ENCODE peak calls at places on chromosomes 2 and 18, in eight cellular contexts. O is WTC11, U is amygdala, C is A549, X is HTR-8/SVneo, D is NCI-H748 treated with DMSO at 0.1 percent for 48 hours, R is ecto neural progenitor cell, Y is DMS153. E is an unnamed sample.

GRCh38 chr18:46293699-46294300 is 189.6 kb downstream of the HAUS1 start:
- DNase-seq in O (peak), U (no peak), C (no peak), X (no peak), D (no peak), R (no peak), Y (no peak), E (no peak)

GRCh38 chr18:2173464-2173863 is 397.8 kb downstream of the METTL4 start:
- DNase-seq in O (no peak), U (no peak), C (no peak), X (no peak), D (no peak), R (no peak), Y (no peak), E (no peak)

GRCh38 chr2:72953976-72954375 is 36.7 kb downstream of the EMX1 start:
- DNase-seq in O (no peak), U (no peak), C (no peak), X (no peak), D (no peak), R (no peak), Y (no peak), E (no peak)

GRCh38 chr2:219570924-219571310 is 422 bp downstream of the OBSL1 start:
- DNase-seq in O (no peak), U (no peak), C (no peak), X (no peak), D (no peak), R (no peak), Y (no peak), E (no peak)

GRCh38 chr2:15897431-15898098 is 42.8 kb upstream of the MYCN start:
- DNase-seq in O (no peak), U (no peak), C (no peak), X (no peak), D (no peak), R (no peak), Y (no peak), E (no peak)

GRCh38 chr18:29361843-29362242 is 1184.9 kb upstream of the CDH2 start:
- DNase-seq in O (peak), U (no peak), C (no peak), X (no peak), D (no peak), R (no peak), Y (no peak), E (no peak)

GRCh38 chr2:241811209-241811951 is 2.4 kb downstream of the NEU4 start:
- DNase-seq in O (no peak), U (peak), C (no peak), X (no peak), D (no peak), R (peak), Y (no peak), E (no peak)

GRCh38 chr2:168661404-168661869 is 141.0 kb upstream of the NOSTRIN start:
- DNase-seq in O (peak), U (no peak), C (no peak), X (no peak), D (no peak), R (no peak), Y (peak), E (no peak)

GRCh38 chr2:104976603-104977120 is 61.2 kb upstream of the MRPS9 start:
- DNase-seq in O (peak), U (no peak), C (no peak), X (no peak), D (no peak), R (no peak), Y (no peak), E (peak)

GRCh38 chr2:57881998-57882884 is 164.4 kb upstream of the VRK2 start:
- DNase-seq in O (no peak), U (no peak), C (peak), X (peak), D (no peak), R (no peak), Y (no peak), E (no peak)

GRCh38 chr18:34611904-34612303 is 98.2 kb upstream of the DTNA start:
- DNase-seq in O (no peak), U (no peak), C (no peak), X (no peak), D (no peak), R (no peak), Y (no peak), E (no peak)

GRCh38 chr2:233707979-233708644 is 4.6 kb upstream of the UGT1A5 start:
- DNase-seq in O (no peak), U (no peak), C (no peak), X (no peak), D (no peak), R (no peak), Y (no peak), E (no peak)

GRCh38 chr18:59814872-59815271 is 84.9 kb upstream of the PMAIP1 start:
- DNase-seq in O (no peak), U (no peak), C (no peak), X (peak), D (no peak), R (no peak), Y (no peak), E (no peak)

GRCh38 chr18:48422947-48423378 is 13.8 kb upstream of the ZBTB7C start:
- DNase-seq in O (peak), U (no peak), C (no peak), X (no peak), D (no peak), R (peak), Y (no peak), E (no peak)

GRCh38 chr2:68714866-68715265 is 19.7 kb upstream of the ARHGAP25 start:
- DNase-seq in O (no peak), U (no peak), C (no peak), X (no peak), D (no peak), R (no peak), Y (no peak), E (peak)

GRCh38 chr2:68726608-68727367 is 7.8 kb upstream of the ARHGAP25 start:
- DNase-seq in O (no peak), U (no peak), C (no peak), X (no peak), D (no peak), R (no peak), Y (no peak), E (peak)

GRCh38 chr2:127153691-127154158 is 46.8 kb upstream of the BIN1 start:
- DNase-seq in O (no peak), U (no peak), C (peak), X (peak), D (no peak), R (peak), Y (no peak), E (no peak)

GRCh38 chr2:239767016-239767905 is 257.9 kb downstream of the NDUFA10 start:
- DNase-seq in O (no peak), U (no peak), C (no peak), X (no peak), D (no peak), R (no peak), Y (no peak), E (no peak)

GRCh38 chr2:9793918-9794717 is 49.2 kb upstream of the TAF1B start:
- DNase-seq in O (no peak), U (no peak), C (no peak), X (no peak), D (no peak), R (no peak), Y (no peak), E (no peak)

GRCh38 chr2:172734711-172735645 is 667 bp upstream of the RAPGEF4 start:
- DNase-seq in O (no peak), U (no peak), C (peak), X (peak), D (no peak), R (no peak), Y (no peak), E (no peak)

GRCh38 chr18:62919109-62919838 is 203.9 kb downstream of the PHLPP1 start:
- DNase-seq in O (no peak), U (no peak), C (no peak), X (no peak), D (no peak), R (no peak), Y (no peak), E (no peak)

GRCh38 chr18:73366713-73367112 is 498.9 kb upstream of the NETO1 start:
- DNase-seq in O (no peak), U (no peak), C (no peak), X (no peak), D (no peak), R (no peak), Y (no peak), E (no peak)

GRCh38 chr2:202555354-202555753 is 79.4 kb upstream of the FAM117B start:
- DNase-seq in O (no peak), U (no peak), C (no peak), X (no peak), D (no peak), R (no peak), Y (no peak), E (no peak)

GRCh38 chr18:80097201-80097600 is 11.9 kb upstream of the ADNP2 start:
- DNase-seq in O (no peak), U (no peak), C (no peak), X (no peak), D (no peak), R (no peak), Y (no peak), E (no peak)

GRCh38 chr2:41020318-41020717 is 568.4 kb upstream of the SLC8A1 start:
- DNase-seq in O (no peak), U (no peak), C (no peak), X (no peak), D (no peak), R (no peak), Y (no peak), E (no peak)

GRCh38 chr2:23926289-23926749 is 604 bp downstream of the ATAD2B start:
- DNase-seq in O (peak), U (no peak), C (peak), X (peak), D (peak), R (peak), Y (no peak), E (no peak)

GRCh38 chr2:233131991-233132390 is 71.8 kb downstream of the INPP5D start:
- DNase-seq in O (no peak), U (no peak), C (no peak), X (no peak), D (no peak), R (no peak), Y (no peak), E (no peak)

GRCh38 chr2:37323770-37324535 is 680 bp downstream of the PRKD3 start:
- DNase-seq in O (no peak), U (no peak), C (no peak), X (peak), D (peak), R (no peak), Y (peak), E (peak)

GRCh38 chr2:44944102-44944951 is 2.8 kb downstream of the SIX3 start:
- DNase-seq in O (peak), U (no peak), C (no peak), X (no peak), D (no peak), R (peak), Y (no peak), E (peak)

GRCh38 chr2:48306409-48307284 is 223.3 kb upstream of the STON1 start:
- DNase-seq in O (no peak), U (no peak), C (no peak), X (no peak), D (no peak), R (no peak), Y (no peak), E (no peak)

GRCh38 chr2:169361706-169362345 is 508 bp downstream of the LRP2 start:
- DNase-seq in O (peak), U (no peak), C (peak), X (no peak), D (no peak), R (peak), Y (no peak), E (peak)

GRCh38 chr2:135494503-135494902 is 36.5 kb downstream of the ZRANB3 start:
- DNase-seq in O (no peak), U (no peak), C (no peak), X (no peak), D (no peak), R (no peak), Y (no peak), E (no peak)

GRCh38 chr18:75322206-75322605 is 105.3 kb downstream of the SMIM21 start:
- DNase-seq in O (no peak), U (no peak), C (no peak), X (no peak), D (no peak), R (peak), Y (no peak), E (no peak)